ENCODE peak calls at places on chromosomes 11 and 22, in four cellular contexts. X is Peyer's patch; G is epithelial cell of prostate; W is CD8-positive, alpha-beta memory T cell. A is an unnamed sample.

GRCh38 chr22:30313527-30314385 is 13.0 kb downstream of the TBC1D10A start:
- DNase-seq in X (no peak), G (no peak), W (no peak), A (no peak)

GRCh38 chr11:57597971-57598830 is 716 bp downstream of the SERPING1 start:
- DNase-seq in X (peak; percentile 62), G (no peak), W (no peak), A (peak; percentile 19)

GRCh38 chr22:36365020-36365411 is 22.8 kb downstream of the MYH9 start:
- DNase-seq in X (no peak), G (no peak), W (peak; percentile 83), A (no peak)

GRCh38 chr11:21582791-21583190 is 610.1 kb upstream of the ANO5 start:
- DNase-seq in X (no peak), G (no peak), W (no peak), A (no peak)

GRCh38 chr11:85682330-85683305 is 3.4 kb downstream of the CCDC89 start:
- DNase-seq in X (peak; percentile 60), G (no peak), W (peak; percentile 53), A (peak; percentile 71)

GRCh38 chr11:87368876-87369480 is 331.2 kb downstream of the TMEM135 start:
- DNase-seq in X (no peak), G (peak; percentile 27), W (no peak), A (no peak)

GRCh38 chr22:45529966-45530575 is 27.4 kb downstream of the FBLN1 start:
- DNase-seq in X (no peak), G (no peak), W (no peak), A (no peak)

GRCh38 chr11:95918056-95918455 is 5.9 kb downstream of the MTMR2 start:
- DNase-seq in X (no peak), G (no peak), W (no peak), A (no peak)

GRCh38 chr11:12986194-12986898 is 22.8 kb upstream of the RASSF10 start:
- DNase-seq in X (no peak), G (no peak), W (no peak), A (no peak)
- H3K27ac ChIP-seq in X (no peak overlapping the region), G (no peak overlapping the region), W (no peak overlapping the region), A (no peak overlapping the region)

DNA sequence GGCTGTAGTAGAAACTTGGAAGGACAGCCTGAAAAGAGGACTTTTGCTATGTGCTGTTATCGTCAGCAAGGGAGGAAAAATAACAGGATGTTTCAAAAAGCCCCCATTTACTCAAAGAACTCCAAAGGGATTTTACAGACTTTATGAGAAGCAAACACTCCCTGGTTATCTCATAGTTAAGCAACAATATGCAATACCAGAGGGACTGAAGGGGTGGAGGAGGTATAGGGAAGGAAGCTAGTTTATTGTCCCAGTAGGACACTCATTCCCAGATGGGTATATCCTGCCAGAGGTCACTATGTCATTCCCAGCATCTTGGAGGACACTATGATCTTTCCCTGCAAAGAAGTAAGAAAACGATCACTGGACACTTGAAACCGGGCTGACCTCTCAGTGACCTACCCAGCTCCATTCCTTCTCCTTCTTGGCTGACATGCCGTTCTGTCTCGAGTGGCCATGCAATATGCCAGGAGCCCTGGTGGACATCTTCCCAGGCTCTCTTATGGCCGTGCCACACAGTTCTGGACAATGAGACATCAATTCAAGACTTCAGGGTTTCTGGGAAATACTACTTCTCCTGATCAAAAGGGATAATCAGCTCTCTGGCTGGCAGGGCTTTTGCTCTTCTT is 114.5 kb downstream of the NAT10 start:
- DNase-seq in X (no peak), G (no peak), W (no peak), A (no peak)
- H3K27ac ChIP-seq in X (no peak overlapping the region), G (no peak overlapping the region), W (no peak overlapping the region), A (no peak overlapping the region)

DNA sequence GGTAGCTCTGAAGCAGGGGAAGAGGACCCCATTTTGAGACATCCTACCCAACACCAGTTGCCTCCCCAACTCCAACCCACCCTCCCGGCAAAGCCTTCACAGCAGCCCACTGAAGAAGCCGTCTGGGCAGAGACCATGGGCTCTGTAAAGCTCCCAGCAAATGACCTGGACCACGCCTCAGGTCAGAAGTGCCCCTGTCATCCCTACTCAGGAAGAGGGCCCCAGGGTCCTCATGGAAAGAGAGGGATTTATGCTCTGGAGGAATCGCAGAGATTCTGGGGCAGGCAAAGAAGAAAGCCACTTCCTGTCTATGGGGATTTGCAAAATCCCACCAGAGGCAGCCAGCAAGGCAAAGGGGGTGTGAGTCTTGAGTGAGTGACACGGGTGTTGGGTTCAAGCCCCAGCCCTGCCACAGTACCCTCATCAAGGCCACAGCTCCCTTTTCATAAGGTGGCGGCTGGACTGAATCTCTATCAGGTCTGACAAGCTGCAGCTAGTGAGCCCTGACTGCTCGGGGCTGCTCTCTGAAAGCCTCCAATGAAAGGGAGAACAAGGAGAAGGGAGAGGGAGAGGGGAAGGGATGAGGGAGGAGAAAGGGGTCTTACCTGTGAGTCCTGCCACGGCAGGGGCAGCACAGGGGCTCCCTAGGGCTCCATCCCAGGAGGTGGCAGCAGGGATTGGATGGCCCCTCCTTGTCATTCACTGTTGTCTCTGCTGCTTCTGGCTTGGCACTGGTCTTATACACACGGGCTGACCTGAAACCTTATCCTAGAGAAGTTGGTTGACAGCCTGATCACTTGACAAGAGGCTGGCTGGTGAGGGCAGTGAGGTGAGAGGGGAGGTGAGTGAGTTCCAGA is at the start of gene UCP3:
- DNase-seq in X (no peak), G (no peak), W (no peak), A (no peak)
- H3K27ac ChIP-seq in X (no peak within 1 kb of the TSS), G (no peak within 1 kb of the TSS), W (no peak within 1 kb of the TSS), A (no peak within 1 kb of the TSS)

GRCh38 chr11:12800032-12800671 is 125.9 kb downstream of the TEAD1 start:
- DNase-seq in X (no peak), G (peak; percentile 50), W (no peak), A (no peak)

GRCh38 chr11:12798609-12799011 is 124.4 kb downstream of the TEAD1 start:
- DNase-seq in X (no peak), G (no peak), W (no peak), A (no peak)

GRCh38 chr11:12801976-12802375 is 127.8 kb downstream of the TEAD1 start:
- DNase-seq in X (no peak), G (no peak), W (no peak), A (no peak)

GRCh38 chr11:12797996-12798395 is 123.8 kb downstream of the TEAD1 start:
- DNase-seq in X (no peak), G (no peak), W (no peak), A (no peak)

GRCh38 chr11:12799373-12799835 is 125.2 kb downstream of the TEAD1 start:
- DNase-seq in X (no peak), G (no peak), W (no peak), A (no peak)
- H3K27ac ChIP-seq in X (peak overlapping the region; percentile 12), G (peak overlapping the region; percentile 45), W (no peak overlapping the region), A (no peak overlapping the region)

GRCh38 chr11:12076840-12077534 is 33.4 kb upstream of the MICAL2 start:
- DNase-seq in X (no peak), G (no peak), W (no peak), A (no peak)

GRCh38 chr11:12083380-12083779 is 27.0 kb upstream of the MICAL2 start:
- DNase-seq in X (no peak), G (no peak), W (no peak), A (no peak)

GRCh38 chr11:12075822-12076821 is 34.3 kb upstream of the MICAL2 start:
- DNase-seq in X (no peak), G (peak; percentile 81), W (no peak), A (no peak)

GRCh38 chr11:12077535-12078280 is 32.7 kb upstream of the MICAL2 start:
- DNase-seq in X (no peak), G (no peak), W (no peak), A (no peak)

DNA sequence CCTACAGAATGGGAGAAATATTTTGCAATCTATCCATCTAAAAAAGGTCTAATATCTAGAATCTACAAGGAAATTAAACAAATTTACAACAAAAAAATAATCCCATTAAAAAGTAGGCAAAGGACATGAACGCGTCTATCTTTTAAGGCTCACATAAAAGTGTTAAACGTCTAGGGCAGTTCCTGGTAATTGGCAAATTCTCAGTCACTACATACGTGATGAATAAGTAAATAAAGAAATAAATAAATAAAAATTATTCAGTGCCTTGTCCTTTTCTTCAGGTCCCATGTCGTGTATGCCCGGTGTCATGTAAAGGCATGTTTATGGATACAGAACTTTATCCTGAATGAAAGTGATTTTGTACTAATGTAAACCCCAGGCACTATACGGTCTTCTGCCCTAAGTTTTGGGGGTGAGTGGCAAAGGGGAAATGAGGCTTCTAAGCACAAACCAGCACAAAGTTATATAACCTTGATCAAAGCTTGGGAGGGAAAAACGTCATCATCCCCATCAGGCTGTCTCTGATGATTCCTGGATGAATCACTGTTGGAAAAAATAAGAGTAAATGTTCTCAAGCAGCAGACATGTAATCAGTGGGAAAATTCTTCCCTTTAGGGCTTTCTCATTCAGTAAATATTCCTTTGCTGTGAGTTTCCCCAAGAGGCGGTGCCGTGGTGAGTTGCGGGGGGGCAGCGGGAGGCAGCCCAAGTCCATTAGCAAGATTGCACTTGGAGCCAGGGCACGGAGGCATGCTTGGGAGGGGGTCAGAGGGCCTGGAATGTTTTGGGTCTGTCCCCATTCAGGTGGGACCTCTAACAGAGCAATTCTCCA is 30.4 kb upstream of the MICAL2 start:
- DNase-seq in X (no peak), G (peak; percentile 89), W (no peak), A (no peak)
- H3K27ac ChIP-seq in X (peak overlapping the region; percentile 74), G (peak overlapping the region; percentile 93), W (no peak overlapping the region), A (peak overlapping the region; percentile 59)

GRCh38 chr11:101620026-101620425 is 36.2 kb upstream of the TRPC6 start:
- DNase-seq in X (no peak), G (no peak), W (no peak), A (no peak)

GRCh38 chr11:101612481-101612880 is 28.7 kb upstream of the TRPC6 start:
- DNase-seq in X (no peak), G (no peak), W (no peak), A (no peak)

GRCh38 chr11:101618691-101619090 is 34.9 kb upstream of the TRPC6 start:
- DNase-seq in X (no peak), G (peak; percentile 93), W (no peak), A (no peak)

DNA sequence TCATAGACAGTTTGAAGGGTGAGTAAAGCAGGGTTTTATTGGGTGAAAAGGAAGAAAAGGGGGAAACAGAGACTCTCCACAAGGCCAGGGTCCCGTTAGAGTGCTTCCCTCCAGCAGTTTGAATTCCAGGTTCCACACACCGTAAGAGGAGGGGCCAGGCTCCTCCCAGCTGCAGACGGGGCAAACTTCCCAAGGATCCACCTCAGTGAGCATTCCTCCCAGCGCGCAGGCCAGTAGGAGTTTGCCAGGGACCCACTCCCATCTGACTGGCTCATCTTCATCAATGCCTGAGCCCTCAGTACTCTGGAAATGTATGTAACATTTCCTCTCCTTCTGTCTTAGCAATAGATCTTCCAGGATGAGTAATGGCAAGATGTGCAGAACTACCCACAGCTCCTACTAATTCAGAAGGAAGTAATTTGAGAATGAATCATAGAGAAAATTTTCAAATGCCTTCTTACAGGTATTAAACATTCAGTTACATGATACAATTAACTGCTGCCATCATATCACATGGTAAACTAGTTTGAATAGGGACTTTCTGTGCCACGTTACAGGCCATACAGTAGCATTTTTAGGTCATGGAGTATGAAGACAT is 34.0 kb upstream of the TRPC6 start:
- DNase-seq in X (no peak), G (peak; percentile 87), W (no peak), A (peak; percentile 2)
- H3K27ac ChIP-seq in X (no peak overlapping the region), G (peak overlapping the region; percentile 95), W (no peak overlapping the region), A (no peak overlapping the region)